ENCODE peak calls at places on chromosomes 3 and 15, in seven cellular contexts. U is left colon, W is WERI-Rb-1, X is aorta, T is NCI-H1436, M is substantia nigra, D is Panc1. A is an unnamed sample.

GRCh38 chr3:18279338-18279737 is 145.8 kb downstream of the SATB1 start:
- DNase-seq in W (no peak), M (no peak), T (no peak), D (no peak), U (no peak), X (no peak), A (no peak)

GRCh38 chr15:71501344-71502128 is 308.8 kb upstream of the NR2E3 start:
- DNase-seq in W (no peak), D (no peak), M (no peak), U (no peak), T (no peak), X (no peak), A (no peak)

GRCh38 chr3:143895805-143896204 is 47.5 kb upstream of the SLC9A9 start:
- DNase-seq in X (no peak), U (no peak), M (no peak), W (no peak), D (no peak), T (peak), A (no peak)

GRCh38 chr3:30258426-30259392 is 347.7 kb upstream of the TGFBR2 start:
- DNase-seq in M (no peak), X (no peak), T (peak), W (no peak), U (no peak), D (peak), A (no peak)

GRCh38 chr15:90004252-90004651 is 3.1 kb downstream of the ZNF710 start:
- DNase-seq in W (no peak), M (no peak), T (no peak), U (no peak), X (no peak), D (no peak), A (no peak)

GRCh38 chr3:117080899-117081298 is 371.3 kb downstream of the TUSC7 start:
- DNase-seq in D (no peak), U (no peak), T (no peak), M (no peak), W (no peak), X (no peak), A (no peak)

GRCh38 chr3:37862712-37863551 is 1.3 kb downstream of the CTDSPL start:
- DNase-seq in T (no peak), U (peak), M (no peak), X (no peak), W (no peak), D (no peak), A (peak)

GRCh38 chr15:48795901-48796300 is 15.0 kb downstream of the CEP152 start:
- DNase-seq in X (no peak), M (no peak), U (no peak), T (no peak), D (no peak), W (no peak), A (no peak)

GRCh38 chr3:142873569-142873968 is 15.3 kb downstream of the PCOLCE2 start:
- DNase-seq in X (no peak), U (no peak), T (no peak), W (no peak), D (no peak), M (no peak), A (no peak)

GRCh38 chr15:48177383-48177874 is 666 bp downstream of the MYEF2 start:
- DNase-seq in D (no peak), M (no peak), T (peak), W (no peak), X (no peak), U (no peak), A (no peak)

GRCh38 chr3:37015631-37016030 is 22.3 kb downstream of the MLH1 start:
- DNase-seq in U (no peak), M (no peak), X (no peak), W (no peak), D (no peak), T (no peak), A (no peak)

GRCh38 chr15:90595760-90596155 is 66.0 kb downstream of the CRTC3 start:
- DNase-seq in M (no peak), U (peak), X (no peak), T (no peak), W (peak), D (no peak), A (no peak)

GRCh38 chr3:52310861-52311566 is 5.1 kb upstream of the DNAH1 start:
- DNase-seq in M (no peak), T (no peak), W (no peak), D (no peak), U (no peak), X (no peak), A (no peak)

GRCh38 chr3:31402118-31402517 is 130.6 kb upstream of the STT3B start:
- DNase-seq in X (no peak), T (no peak), D (no peak), M (no peak), U (no peak), W (no peak), A (no peak)

GRCh38 chr3:148847351-148847750 is 17.7 kb upstream of the CPA3 start:
- DNase-seq in M (no peak), T (no peak), U (no peak), W (no peak), D (no peak), X (no peak), A (no peak)

GRCh38 chr3:167743799-167744198 is 8.3 kb downstream of the SERPINI1 start:
- DNase-seq in U (no peak), W (no peak), M (no peak), T (no peak), X (no peak), D (no peak), A (no peak)

GRCh38 chr3:45154641-45155147 is 8.5 kb upstream of the CDCP1 start:
- DNase-seq in D (no peak), M (no peak), U (no peak), W (no peak), X (no peak), T (no peak), A (no peak)

GRCh38 chr3:86774082-86774691 is 216.8 kb downstream of the VGLL3 start:
- DNase-seq in W (no peak), T (peak), U (no peak), M (no peak), X (no peak), D (no peak), A (no peak)

GRCh38 chr3:129439381-129439816 is 349 bp downstream of the MBD4 start:
- DNase-seq in M (no peak), X (no peak), T (no peak), U (peak), D (no peak), W (peak), A (no peak)

GRCh38 chr15:39585394-39585841 is 4.5 kb downstream of the THBS1 start:
- DNase-seq in W (no peak), M (no peak), T (no peak), X (no peak), U (no peak), D (no peak), A (no peak)

GRCh38 chr15:39497016-39497758 is 83.7 kb upstream of the THBS1 start:
- DNase-seq in T (no peak), X (no peak), M (no peak), U (no peak), D (no peak), W (no peak), A (no peak)

GRCh38 chr15:88048237-88048636 is 208.3 kb downstream of the NTRK3 start:
- DNase-seq in M (no peak), U (no peak), X (no peak), W (no peak), D (no peak), T (no peak), A (no peak)

A was measured in nucleus accumbens.